ENCODE peak calls at places on chromosomes 11 and 22, in ten cellular contexts. One of them, this sample, is unnamed.

GRCh38 chr22:29702931-29703594 is 16.7 kb upstream of the CABP7 start:
- DNase-seq in NCI-H1092: peak; percentile 39
- DNase-seq in stimulated activated CD4-positive, alpha-beta T cell treated with anti-CD3 and anti-CD28 coated beads, Interleukin-2, amount 100 ng/mL, for 48 hours: no peak
- DNase-seq in globus pallidus: peak; percentile 52
- DNase-seq in left lobe of liver: no peak
- DNase-seq in fibroblast of the aortic adventitia: no peak
- DNase-seq in CD8-positive, alpha-beta T cell: no peak
- DNase-seq in mucosa of descending colon: no peak
- DNase-seq in NCI-H1105 treated with DMSO at 0.1 percent for 48 hours: no peak
- DNase-seq in effector memory CD8-positive, alpha-beta T cell: no peak
- DNase-seq in this sample: no peak

GRCh38 chr11:67278135-67278938 is 10.8 kb upstream of the ANKRD13D start:
- DNase-seq in NCI-H1092: no peak
- DNase-seq in stimulated activated CD4-positive, alpha-beta T cell treated with anti-CD3 and anti-CD28 coated beads, Interleukin-2, amount 100 ng/mL, for 48 hours: no peak
- DNase-seq in globus pallidus: no peak
- DNase-seq in left lobe of liver: no peak
- DNase-seq in fibroblast of the aortic adventitia: no peak
- DNase-seq in CD8-positive, alpha-beta T cell: no peak
- DNase-seq in mucosa of descending colon: no peak
- DNase-seq in NCI-H1105 treated with DMSO at 0.1 percent for 48 hours: no peak
- DNase-seq in effector memory CD8-positive, alpha-beta T cell: no peak
- DNase-seq in this sample: no peak

GRCh38 chr22:38258895-38259294 is 13.9 kb downstream of the TMEM184B start:
- DNase-seq in NCI-H1092: no peak
- DNase-seq in stimulated activated CD4-positive, alpha-beta T cell treated with anti-CD3 and anti-CD28 coated beads, Interleukin-2, amount 100 ng/mL, for 48 hours: no peak
- DNase-seq in globus pallidus: no peak
- DNase-seq in left lobe of liver: peak; percentile 65
- DNase-seq in fibroblast of the aortic adventitia: peak; percentile 82
- DNase-seq in CD8-positive, alpha-beta T cell: no peak
- DNase-seq in mucosa of descending colon: no peak
- DNase-seq in NCI-H1105 treated with DMSO at 0.1 percent for 48 hours: no peak
- DNase-seq in effector memory CD8-positive, alpha-beta T cell: no peak
- DNase-seq in this sample: no peak

GRCh38 chr22:19105867-19106802 is 16.1 kb downstream of the DGCR2 start:
- DNase-seq in NCI-H1092: no peak
- DNase-seq in stimulated activated CD4-positive, alpha-beta T cell treated with anti-CD3 and anti-CD28 coated beads, Interleukin-2, amount 100 ng/mL, for 48 hours: no peak
- DNase-seq in globus pallidus: no peak
- DNase-seq in left lobe of liver: no peak
- DNase-seq in fibroblast of the aortic adventitia: no peak
- DNase-seq in CD8-positive, alpha-beta T cell: peak; percentile 42
- DNase-seq in mucosa of descending colon: peak; percentile 27
- DNase-seq in NCI-H1105 treated with DMSO at 0.1 percent for 48 hours: no peak
- DNase-seq in effector memory CD8-positive, alpha-beta T cell: peak; percentile 41
- DNase-seq in this sample: no peak

GRCh38 chr11:132147464-132147863 is 777.0 kb downstream of the NTM start:
- DNase-seq in NCI-H1092: no peak
- DNase-seq in stimulated activated CD4-positive, alpha-beta T cell treated with anti-CD3 and anti-CD28 coated beads, Interleukin-2, amount 100 ng/mL, for 48 hours: no peak
- DNase-seq in globus pallidus: no peak
- DNase-seq in left lobe of liver: no peak
- DNase-seq in fibroblast of the aortic adventitia: no peak
- DNase-seq in CD8-positive, alpha-beta T cell: no peak
- DNase-seq in mucosa of descending colon: no peak
- DNase-seq in NCI-H1105 treated with DMSO at 0.1 percent for 48 hours: no peak
- DNase-seq in effector memory CD8-positive, alpha-beta T cell: no peak
- DNase-seq in this sample: no peak

GRCh38 chr22:41597635-41597953 is 8.0 kb upstream of the PMM1 start:
- DNase-seq in NCI-H1092: no peak
- DNase-seq in stimulated activated CD4-positive, alpha-beta T cell treated with anti-CD3 and anti-CD28 coated beads, Interleukin-2, amount 100 ng/mL, for 48 hours: no peak
- DNase-seq in globus pallidus: no peak
- DNase-seq in left lobe of liver: no peak
- DNase-seq in fibroblast of the aortic adventitia: no peak
- DNase-seq in CD8-positive, alpha-beta T cell: no peak
- DNase-seq in mucosa of descending colon: no peak
- DNase-seq in NCI-H1105 treated with DMSO at 0.1 percent for 48 hours: no peak
- DNase-seq in effector memory CD8-positive, alpha-beta T cell: no peak
- DNase-seq in this sample: no peak

GRCh38 chr11:86748296-86748695 is 52.0 kb upstream of the PRSS23 start:
- DNase-seq in NCI-H1092: no peak
- DNase-seq in stimulated activated CD4-positive, alpha-beta T cell treated with anti-CD3 and anti-CD28 coated beads, Interleukin-2, amount 100 ng/mL, for 48 hours: no peak
- DNase-seq in globus pallidus: no peak
- DNase-seq in left lobe of liver: no peak
- DNase-seq in fibroblast of the aortic adventitia: peak; percentile 48
- DNase-seq in CD8-positive, alpha-beta T cell: no peak
- DNase-seq in mucosa of descending colon: no peak
- DNase-seq in NCI-H1105 treated with DMSO at 0.1 percent for 48 hours: no peak
- DNase-seq in effector memory CD8-positive, alpha-beta T cell: no peak
- DNase-seq in this sample: no peak

GRCh38 chr22:47168900-47169800 is 406.7 kb downstream of the TBC1D22A start:
- DNase-seq in NCI-H1092: no peak
- DNase-seq in stimulated activated CD4-positive, alpha-beta T cell treated with anti-CD3 and anti-CD28 coated beads, Interleukin-2, amount 100 ng/mL, for 48 hours: no peak
- DNase-seq in globus pallidus: peak; percentile 23
- DNase-seq in left lobe of liver: peak; percentile 40
- DNase-seq in fibroblast of the aortic adventitia: peak; percentile 5
- DNase-seq in CD8-positive, alpha-beta T cell: no peak
- DNase-seq in mucosa of descending colon: peak; percentile 17
- DNase-seq in NCI-H1105 treated with DMSO at 0.1 percent for 48 hours: no peak
- DNase-seq in effector memory CD8-positive, alpha-beta T cell: no peak
- DNase-seq in this sample: no peak

GRCh38 chr22:47067331-47067890 is 305.0 kb downstream of the TBC1D22A start:
- DNase-seq in NCI-H1092: no peak
- DNase-seq in stimulated activated CD4-positive, alpha-beta T cell treated with anti-CD3 and anti-CD28 coated beads, Interleukin-2, amount 100 ng/mL, for 48 hours: no peak
- DNase-seq in globus pallidus: no peak
- DNase-seq in left lobe of liver: no peak
- DNase-seq in fibroblast of the aortic adventitia: no peak
- DNase-seq in CD8-positive, alpha-beta T cell: no peak
- DNase-seq in mucosa of descending colon: no peak
- DNase-seq in NCI-H1105 treated with DMSO at 0.1 percent for 48 hours: no peak
- DNase-seq in effector memory CD8-positive, alpha-beta T cell: no peak
- DNase-seq in this sample: no peak

GRCh38 chr11:132099692-132100091 is 729.3 kb downstream of the NTM start:
- DNase-seq in NCI-H1092: no peak
- DNase-seq in stimulated activated CD4-positive, alpha-beta T cell treated with anti-CD3 and anti-CD28 coated beads, Interleukin-2, amount 100 ng/mL, for 48 hours: no peak
- DNase-seq in globus pallidus: no peak
- DNase-seq in left lobe of liver: no peak
- DNase-seq in fibroblast of the aortic adventitia: no peak
- DNase-seq in CD8-positive, alpha-beta T cell: no peak
- DNase-seq in mucosa of descending colon: peak; percentile 14
- DNase-seq in NCI-H1105 treated with DMSO at 0.1 percent for 48 hours: no peak
- DNase-seq in effector memory CD8-positive, alpha-beta T cell: no peak
- DNase-seq in this sample: no peak

GRCh38 chr11:84193706-84194105 is 907.5 kb upstream of the CCDC90B start:
- DNase-seq in NCI-H1092: no peak
- DNase-seq in stimulated activated CD4-positive, alpha-beta T cell treated with anti-CD3 and anti-CD28 coated beads, Interleukin-2, amount 100 ng/mL, for 48 hours: no peak
- DNase-seq in globus pallidus: no peak
- DNase-seq in left lobe of liver: no peak
- DNase-seq in fibroblast of the aortic adventitia: no peak
- DNase-seq in CD8-positive, alpha-beta T cell: no peak
- DNase-seq in mucosa of descending colon: no peak
- DNase-seq in NCI-H1105 treated with DMSO at 0.1 percent for 48 hours: no peak
- DNase-seq in effector memory CD8-positive, alpha-beta T cell: no peak
- DNase-seq in this sample: no peak

GRCh38 chr11:81005595-81005994 is 1564.8 kb upstream of the TENM4 start:
- DNase-seq in NCI-H1092: no peak
- DNase-seq in stimulated activated CD4-positive, alpha-beta T cell treated with anti-CD3 and anti-CD28 coated beads, Interleukin-2, amount 100 ng/mL, for 48 hours: no peak
- DNase-seq in globus pallidus: no peak
- DNase-seq in left lobe of liver: no peak
- DNase-seq in fibroblast of the aortic adventitia: peak; percentile 84
- DNase-seq in CD8-positive, alpha-beta T cell: no peak
- DNase-seq in mucosa of descending colon: no peak
- DNase-seq in NCI-H1105 treated with DMSO at 0.1 percent for 48 hours: no peak
- DNase-seq in effector memory CD8-positive, alpha-beta T cell: no peak
- DNase-seq in this sample: no peak

GRCh38 chr11:13030857-13031256 is 21.7 kb downstream of the RASSF10 start:
- DNase-seq in NCI-H1092: peak; percentile 28
- DNase-seq in stimulated activated CD4-positive, alpha-beta T cell treated with anti-CD3 and anti-CD28 coated beads, Interleukin-2, amount 100 ng/mL, for 48 hours: no peak
- DNase-seq in globus pallidus: no peak
- DNase-seq in left lobe of liver: no peak
- DNase-seq in fibroblast of the aortic adventitia: no peak
- DNase-seq in CD8-positive, alpha-beta T cell: no peak
- DNase-seq in mucosa of descending colon: peak; percentile 67
- DNase-seq in NCI-H1105 treated with DMSO at 0.1 percent for 48 hours: no peak
- DNase-seq in effector memory CD8-positive, alpha-beta T cell: no peak
- DNase-seq in this sample: peak; percentile 98

GRCh38 chr11:105937331-105937730 is 84.7 kb downstream of the MSANTD4 start:
- DNase-seq in NCI-H1092: no peak
- DNase-seq in stimulated activated CD4-positive, alpha-beta T cell treated with anti-CD3 and anti-CD28 coated beads, Interleukin-2, amount 100 ng/mL, for 48 hours: no peak
- DNase-seq in globus pallidus: no peak
- DNase-seq in left lobe of liver: no peak
- DNase-seq in fibroblast of the aortic adventitia: peak; percentile 11
- DNase-seq in CD8-positive, alpha-beta T cell: no peak
- DNase-seq in mucosa of descending colon: no peak
- DNase-seq in NCI-H1105 treated with DMSO at 0.1 percent for 48 hours: no peak
- DNase-seq in effector memory CD8-positive, alpha-beta T cell: no peak
- DNase-seq in this sample: no peak

GRCh38 chr22:37750596-37751162 is 53.8 kb downstream of the TRIOBP start:
- DNase-seq in NCI-H1092: no peak
- DNase-seq in stimulated activated CD4-positive, alpha-beta T cell treated with anti-CD3 and anti-CD28 coated beads, Interleukin-2, amount 100 ng/mL, for 48 hours: no peak
- DNase-seq in globus pallidus: no peak
- DNase-seq in left lobe of liver: no peak
- DNase-seq in fibroblast of the aortic adventitia: no peak
- DNase-seq in CD8-positive, alpha-beta T cell: no peak
- DNase-seq in mucosa of descending colon: no peak
- DNase-seq in NCI-H1105 treated with DMSO at 0.1 percent for 48 hours: no peak
- DNase-seq in effector memory CD8-positive, alpha-beta T cell: no peak
- DNase-seq in this sample: peak; percentile 6

GRCh38 chr11:59025097-59025496 is 61.0 kb upstream of the GLYATL1B start:
- DNase-seq in NCI-H1092: no peak
- DNase-seq in stimulated activated CD4-positive, alpha-beta T cell treated with anti-CD3 and anti-CD28 coated beads, Interleukin-2, amount 100 ng/mL, for 48 hours: no peak
- DNase-seq in globus pallidus: no peak
- DNase-seq in left lobe of liver: peak; percentile 72
- DNase-seq in fibroblast of the aortic adventitia: no peak
- DNase-seq in CD8-positive, alpha-beta T cell: no peak
- DNase-seq in mucosa of descending colon: peak; percentile 83
- DNase-seq in NCI-H1105 treated with DMSO at 0.1 percent for 48 hours: peak; percentile 74
- DNase-seq in effector memory CD8-positive, alpha-beta T cell: no peak
- DNase-seq in this sample: peak; percentile 93

GRCh38 chr11:87355614-87356013 is 317.9 kb downstream of the TMEM135 start:
- DNase-seq in NCI-H1092: no peak
- DNase-seq in stimulated activated CD4-positive, alpha-beta T cell treated with anti-CD3 and anti-CD28 coated beads, Interleukin-2, amount 100 ng/mL, for 48 hours: no peak
- DNase-seq in globus pallidus: no peak
- DNase-seq in left lobe of liver: no peak
- DNase-seq in fibroblast of the aortic adventitia: peak; percentile 17
- DNase-seq in CD8-positive, alpha-beta T cell: no peak
- DNase-seq in mucosa of descending colon: no peak
- DNase-seq in NCI-H1105 treated with DMSO at 0.1 percent for 48 hours: no peak
- DNase-seq in effector memory CD8-positive, alpha-beta T cell: no peak
- DNase-seq in this sample: no peak

GRCh38 chr22:47279337-47279736 is 516.9 kb downstream of the TBC1D22A start:
- DNase-seq in NCI-H1092: no peak
- DNase-seq in stimulated activated CD4-positive, alpha-beta T cell treated with anti-CD3 and anti-CD28 coated beads, Interleukin-2, amount 100 ng/mL, for 48 hours: no peak
- DNase-seq in globus pallidus: no peak
- DNase-seq in left lobe of liver: no peak
- DNase-seq in fibroblast of the aortic adventitia: no peak
- DNase-seq in CD8-positive, alpha-beta T cell: no peak
- DNase-seq in mucosa of descending colon: no peak
- DNase-seq in NCI-H1105 treated with DMSO at 0.1 percent for 48 hours: no peak
- DNase-seq in effector memory CD8-positive, alpha-beta T cell: no peak
- DNase-seq in this sample: no peak